ENCODE peak calls at places on chromosomes 2 and 18, in four cellular contexts. E is bronchial epithelial cell; H is choroid plexus epithelial cell; T is CD4-positive, alpha-beta T cell. P is an unnamed sample.

GRCh38 chr2:241768251-241768711 is 8.3 kb upstream of the GAL3ST2 start:
- DNase-seq in E (no peak), H (no peak), T (no peak), P (peak)

GRCh38 chr18:41687138-41687537 is 267.9 kb upstream of the PIK3C3 start:
- DNase-seq in E (no peak), H (no peak), T (no peak), P (no peak)

GRCh38 chr2:32805104-32806095 is 141.4 kb upstream of the LTBP1 start:
- DNase-seq in E (peak), H (peak), T (no peak), P (no peak)

GRCh38 chr2:1716441-1716840 is 27.9 kb downstream of the PXDN start:
- DNase-seq in E (no peak), H (no peak), T (no peak), P (no peak)

GRCh38 chr2:45904931-45905642 is 253.6 kb downstream of the PRKCE start:
- DNase-seq in E (no peak), H (no peak), T (no peak), P (no peak)

GRCh38 chr18:21841570-21841969 is 101.0 kb downstream of the MIB1 start:
- DNase-seq in E (no peak), H (no peak), T (no peak), P (no peak)

GRCh38 chr18:32552421-32553030 is 81.8 kb upstream of the GAREM1 start:
- DNase-seq in E (peak), H (peak), T (peak), P (peak)

GRCh38 chr2:216633616-216634316 is 546 bp downstream of the IGFBP2 start:
- DNase-seq in E (no peak), H (no peak), T (no peak), P (peak)

GRCh38 chr2:151973901-151974199 is 125.0 kb downstream of the CACNB4 start:
- DNase-seq in E (peak), H (peak), T (no peak), P (peak)

GRCh38 chr2:1233280-1233679 is 180.0 kb upstream of the TPO start:
- DNase-seq in E (no peak), H (peak), T (no peak), P (no peak)

GRCh38 chr2:152418688-152419087 is 83.7 kb downstream of the FMNL2 start:
- DNase-seq in E (peak), H (peak), T (no peak), P (no peak)

GRCh38 chr2:113155331-113155730 is 18.4 kb upstream of the PSD4 start:
- DNase-seq in E (no peak), H (no peak), T (no peak), P (no peak)

GRCh38 chr18:79679552-79680099 is at the start of gene CTDP1:
- DNase-seq in E (peak), H (peak), T (peak), P (peak)

GRCh38 chr2:100832885-100833284 is 12.9 kb downstream of the NPAS2 start:
- DNase-seq in E (no peak), H (peak), T (no peak), P (no peak)

GRCh38 chr18:68841301-68841700 is 43.4 kb downstream of the CCDC102B start:
- DNase-seq in E (peak), H (peak), T (no peak), P (no peak)

GRCh38 chr2:182360012-182360662 is 66.7 kb downstream of the PDE1A start:
- DNase-seq in E (peak), H (peak), T (no peak), P (no peak)

GRCh38 chr2:192236136-192236535 is 41.4 kb upstream of the TMEFF2 start:
- DNase-seq in E (no peak), H (peak), T (no peak), P (no peak)

GRCh38 chr18:33579147-33579867 is 1.3 kb downstream of the ASXL3 start:
- DNase-seq in E (peak), H (no peak), T (no peak), P (no peak)

GRCh38 chr2:79554899-79555298 is 42.0 kb downstream of the CTNNA2 start:
- DNase-seq in E (no peak), H (no peak), T (no peak), P (no peak)

GRCh38 chr18:33210575-33211189 is 229.8 kb downstream of the CCDC178 start:
- DNase-seq in E (peak), H (peak), T (no peak), P (peak)

GRCh38 chr18:52118684-52119083 is 221.3 kb upstream of the DCC start:
- DNase-seq in E (no peak), H (no peak), T (no peak), P (no peak)

GRCh38 chr2:160377204-160377995 is 116.2 kb downstream of the RBMS1 start:
- DNase-seq in E (no peak), H (peak), T (no peak), P (no peak)

GRCh38 chr2:205929445-205930027 is 156.4 kb downstream of the INO80D start:
- DNase-seq in E (no peak), H (no peak), T (no peak), P (no peak)

GRCh38 chr2:200786423-200786822 is 25.3 kb upstream of the BZW1 start:
- DNase-seq in E (peak), H (peak), T (no peak), P (no peak)

GRCh38 chr2:11955314-11955713 is 208.9 kb downstream of the LPIN1 start:
- DNase-seq in E (peak), H (no peak), T (no peak), P (no peak)

GRCh38 chr2:204171432-204171960 is 234.9 kb downstream of the ICOS start:
- DNase-seq in E (no peak), H (no peak), T (no peak), P (no peak)

GRCh38 chr18:7452331-7452730 is 114.8 kb upstream of the PTPRM start:
- DNase-seq in E (peak), H (peak), T (no peak), P (peak)

GRCh38 chr2:208546860-208547650 is 140.5 kb downstream of the PTH2R start:
- DNase-seq in E (peak), H (no peak), T (no peak), P (no peak)

GRCh38 chr2:208545398-208546042 is 138.9 kb downstream of the PTH2R start:
- DNase-seq in E (no peak), H (no peak), T (no peak), P (peak)

GRCh38 chr2:208546107-208546506 is 139.5 kb downstream of the PTH2R start:
- DNase-seq in E (no peak), H (no peak), T (no peak), P (no peak)

GRCh38 chr2:208542465-208543041 is 136.0 kb downstream of the PTH2R start:
- DNase-seq in E (no peak), H (no peak), T (no peak), P (no peak)

DNA sequence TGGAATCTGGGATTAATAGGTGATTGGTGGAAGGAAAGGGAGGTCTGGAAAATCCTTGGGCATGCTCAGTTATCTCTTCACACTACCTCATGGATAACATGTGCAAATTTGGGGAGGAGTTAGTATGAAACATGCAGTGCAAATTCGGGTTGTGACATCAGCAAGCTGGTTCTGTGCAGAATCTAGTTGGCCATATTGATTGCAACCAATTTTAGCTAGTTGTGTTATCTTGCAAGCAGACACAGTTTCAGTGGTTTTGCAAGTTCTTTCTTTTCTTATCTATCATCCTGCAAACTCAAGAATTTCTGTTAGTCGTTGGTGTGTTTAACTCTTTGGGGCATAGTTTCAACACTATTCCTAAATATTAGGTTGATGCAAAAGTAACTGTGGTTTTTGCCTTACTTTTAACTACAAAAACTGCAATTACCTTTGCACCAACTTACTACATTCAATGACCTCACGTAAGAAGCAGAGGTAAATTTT is 135.4 kb downstream of the PTH2R start:
- DNase-seq in E (no peak), H (no peak), T (no peak), P (no peak)
- TF ChIP-seq CTCF in E (no peak), H (no peak), T (no peak), P (no peak)

DNA sequence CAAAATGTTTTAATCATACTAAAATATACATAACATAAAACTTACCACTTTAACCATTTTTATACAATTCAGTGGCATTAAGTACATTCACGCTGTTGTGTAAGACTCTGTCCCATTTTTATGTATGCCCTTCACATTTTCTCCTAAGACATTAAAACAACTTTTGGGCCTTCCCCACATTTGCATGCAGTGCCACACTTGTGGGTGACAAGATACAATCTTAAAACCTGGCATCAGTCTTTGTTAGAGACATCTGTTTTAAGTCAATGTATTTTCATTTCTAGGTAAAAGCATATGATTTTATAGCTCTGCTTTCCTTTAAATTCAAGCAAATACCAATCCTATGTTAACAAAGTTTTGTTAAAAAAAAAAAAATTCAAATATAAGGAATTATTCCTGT is 17.3 kb downstream of the SPRED2 start:
- DNase-seq in E (no peak), H (no peak), T (no peak), P (no peak)
- TF ChIP-seq CTCF in E (no peak), H (no peak), T (no peak), P (no peak)

DNA sequence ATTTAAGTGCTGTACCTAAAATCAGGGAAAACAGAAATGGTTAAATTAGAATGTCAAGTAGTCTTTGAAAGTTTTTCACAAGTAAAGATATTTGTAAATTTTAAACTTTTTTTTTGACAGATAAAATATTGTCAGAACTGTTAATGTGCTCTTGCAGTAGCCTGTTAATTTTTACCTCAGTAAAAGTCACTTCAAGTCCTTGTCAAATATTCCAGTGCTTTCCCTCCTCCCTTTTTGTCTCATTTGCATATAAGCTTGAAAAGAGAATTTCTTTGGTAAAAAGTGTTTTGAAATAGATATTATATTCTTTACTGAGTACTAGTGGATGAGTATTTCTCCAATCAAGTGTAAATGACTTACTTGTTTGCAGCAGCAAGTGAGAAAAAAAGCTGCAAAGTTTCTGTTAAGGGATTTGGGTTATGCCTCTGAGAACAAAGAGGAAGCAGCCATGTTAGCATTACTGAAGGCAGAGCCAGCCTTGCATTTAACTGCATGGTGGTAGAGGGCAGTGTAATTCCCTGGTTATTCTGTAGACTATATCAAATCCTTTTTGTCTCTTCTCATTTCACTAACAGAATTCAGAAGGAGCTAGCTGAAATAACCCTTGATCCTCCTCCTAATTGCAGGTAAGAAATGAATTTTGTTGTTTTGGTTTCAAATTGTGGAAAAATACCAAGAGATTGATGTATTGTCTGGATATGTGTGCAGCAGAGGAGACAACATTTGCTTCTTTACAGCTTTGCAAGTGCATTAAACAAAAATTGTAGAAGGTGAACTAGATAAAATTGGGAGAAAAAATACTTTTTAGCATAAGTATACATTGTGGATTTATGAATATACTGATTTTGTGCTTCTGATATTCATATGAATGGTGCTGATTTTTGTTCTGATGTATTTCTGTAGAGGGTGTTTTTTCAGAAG is 3.3 kb downstream of the UBE2E3 start:
- DNase-seq in E (peak), H (peak), T (no peak), P (peak)
- TF ChIP-seq CTCF in E (peak), H (peak), T (peak), P (peak)

DNA sequence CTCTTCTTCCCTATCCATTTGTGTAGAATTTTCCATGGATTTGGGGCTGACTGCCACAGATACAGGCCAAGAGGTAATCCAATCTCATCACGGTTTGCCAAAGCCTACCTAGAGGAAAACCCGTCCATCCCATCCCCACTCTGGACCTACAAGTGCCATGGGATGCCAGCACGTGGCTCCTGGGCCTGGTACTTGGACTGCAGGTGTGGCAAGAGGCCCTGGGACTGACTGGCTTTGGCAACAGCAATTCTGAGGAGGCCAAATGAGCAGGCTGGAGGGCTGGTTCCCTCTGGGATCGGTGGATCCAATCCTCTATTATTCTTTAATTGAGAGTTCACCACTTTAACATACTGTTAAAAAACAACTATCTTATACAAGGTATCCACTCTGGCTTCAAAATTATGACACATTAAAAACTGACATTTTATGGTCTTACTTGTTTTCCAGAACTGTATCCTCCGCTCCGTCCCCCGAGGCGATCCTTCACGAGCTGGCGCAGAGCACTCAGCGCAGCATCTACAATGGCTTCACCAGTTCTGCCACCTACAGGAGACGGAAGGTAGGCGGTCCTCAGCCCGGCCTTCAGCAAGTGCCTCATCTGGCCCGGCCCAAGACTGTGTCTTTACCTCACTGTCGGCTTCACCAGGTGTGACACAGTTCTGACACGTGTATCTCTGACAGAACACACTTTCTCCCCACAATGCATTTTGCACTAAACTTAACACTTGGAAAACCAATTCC is 19.8 kb downstream of the PDIA6 start:
- DNase-seq in E (no peak), H (no peak), T (no peak), P (peak)
- TF ChIP-seq CTCF in E (no peak), H (no peak), T (no peak), P (peak)

GRCh38 chr2:235551965-235552364 is 58.1 kb downstream of the AGAP1 start:
- DNase-seq in E (peak), H (peak), T (no peak), P (peak)
- TF ChIP-seq CTCF in E (peak), H (peak), T (no peak), P (peak)

DNA sequence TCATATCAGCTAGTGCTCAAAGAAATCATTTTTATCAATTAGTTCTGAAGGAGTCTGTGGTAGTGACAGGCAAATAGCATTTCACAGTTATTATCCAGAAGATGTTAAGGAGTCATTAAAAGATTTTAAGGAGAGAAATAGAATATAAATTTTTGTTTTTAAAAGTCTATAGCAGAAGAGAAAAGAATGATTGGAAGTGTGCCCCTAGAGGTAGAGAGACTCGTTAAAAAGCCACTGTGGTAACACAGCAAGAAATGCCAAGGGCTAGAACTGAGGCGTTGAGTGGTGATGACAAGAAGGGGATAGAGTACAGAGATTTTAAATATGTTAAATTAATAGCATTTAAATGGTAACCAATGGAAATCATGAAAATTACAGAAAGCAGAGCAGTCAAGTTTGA is 78.3 kb downstream of the VWC2L start:
- DNase-seq in E (no peak), H (no peak), T (no peak), P (no peak)
- TF ChIP-seq CTCF in E (no peak), H (no peak), T (no peak), P (peak)

GRCh38 chr18:48190994-48191393 is 218.2 kb downstream of the ZBTB7C start:
- DNase-seq in E (no peak), H (no peak), T (no peak), P (no peak)
- TF ChIP-seq CTCF in E (no peak), H (no peak), T (no peak), P (no peak)